ENCODE peak calls at places on chromosomes 4 and X, in five cellular contexts. E is D341Med; Y is AG10803; I is CD4-positive, CD25-positive, alpha-beta regulatory T cell; R is MM.1S. Z is an unnamed sample.

GRCh38 chr4:172675232-172675631 is 493.4 kb upstream of the GALNT7 start:
- DNase-seq in E (no peak), Y (no peak), I (no peak), R (no peak), Z (no peak)

GRCh38 chr4:3405176-3405575 is 36.6 kb upstream of the HGFAC start:
- DNase-seq in E (no peak), Y (no peak), I (no peak), R (no peak), Z (peak)

GRCh38 chr4:102713096-102713495 is 47.7 kb downstream of the MANBA start:
- DNase-seq in E (no peak), Y (peak), I (no peak), R (no peak), Z (no peak)

GRCh38 chr4:54050214-54050904 is 14.0 kb downstream of the CHIC2 start:
- DNase-seq in E (no peak), Y (no peak), I (no peak), R (no peak), Z (no peak)

GRCh38 chr4:89022426-89023128 is 34.4 kb downstream of the FAM13A start:
- DNase-seq in E (no peak), Y (no peak), I (no peak), R (no peak), Z (no peak)

GRCh38 chr4:118972167-118972566 is 83.5 kb downstream of the SYNPO2 start:
- DNase-seq in E (no peak), Y (no peak), I (no peak), R (no peak), Z (no peak)

GRCh38 chr4:23827971-23828680 is 61.7 kb downstream of the PPARGC1A start:
- DNase-seq in E (no peak), Y (peak), I (no peak), R (no peak), Z (no peak)

GRCh38 chr4:155899891-155900290 is 3.6 kb upstream of the TDO2 start:
- DNase-seq in E (no peak), Y (no peak), I (no peak), R (no peak), Z (no peak)

GRCh38 chrX:77776648-77777047 is 9.4 kb downstream of the ATRX start:
- DNase-seq in E (no peak), Y (no peak), I (no peak), R (no peak), Z (no peak)

GRCh38 chrX:110168585-110168984 is 149.3 kb downstream of the AMMECR1 start:
- DNase-seq in E (no peak), Y (peak), I (no peak), R (no peak), Z (no peak)

Z was measured in WERI-Rb-1.